ENCODE peak calls at places on chromosomes 4 and X, in five cellular contexts. L is activated T-helper 1 cell treated with Interleukin-2 at 50 U/mL for 16 hours, O is EH, S is endothelial cell, Q is Peyer's patch. F is an unnamed sample.
A peak's percentile ranks its signal among the peaks of the same experiment; 100 is the strongest.

GRCh38 chr4:138330531-138330930 is 88.4 kb upstream of the SLC7A11 start:
- DNase-seq in L (no peak), O (no peak), S (no peak), Q (no peak), F (no peak)

GRCh38 chr4:150265806-150266205 is 187.6 kb downstream of the DCLK2 start:
- DNase-seq in L (no peak), O (no peak), S (no peak), Q (no peak), F (no peak)

GRCh38 chr4:8356856-8357255 is 83.7 kb downstream of the ACOX3 start:
- DNase-seq in L (no peak), O (no peak), S (no peak), Q (peak; percentile 4), F (no peak)

GRCh38 chr4:5887361-5888221 is 5.3 kb downstream of the CRMP1 start:
- DNase-seq in L (no peak), O (no peak), S (peak; percentile 44), Q (no peak), F (no peak)

GRCh38 chrX:129318375-129318774 is 204.9 kb downstream of the SMARCA1 start:
- DNase-seq in L (no peak), O (peak; percentile 26), S (peak; percentile 4), Q (no peak), F (no peak)

GRCh38 chr4:127533028-127533700 is 99.6 kb upstream of the INTU start:
- DNase-seq in L (no peak), O (no peak), S (no peak), Q (no peak), F (no peak)

GRCh38 chr4:77938560-77938959 is 75.9 kb downstream of the MRPL1 start:
- DNase-seq in L (no peak), O (no peak), S (no peak), Q (no peak), F (no peak)

GRCh38 chr4:1043658-1044468 is 32.4 kb downstream of the FGFRL1 start:
- DNase-seq in L (no peak), O (peak; percentile 100), S (no peak), Q (peak; percentile 66), F (no peak)

GRCh38 chrX:107000013-107000515 is at the start of gene MORC4:
- DNase-seq in L (peak; percentile 40), O (peak; percentile 82), S (peak; percentile 56), Q (peak; percentile 85), F (peak; percentile 51)

GRCh38 chr4:74320559-74321118 is 12.4 kb downstream of the EPGN start:
- DNase-seq in L (no peak), O (peak; percentile 67), S (peak; percentile 12), Q (peak; percentile 59), F (no peak)

GRCh38 chr4:86532851-86533250 is 61.3 kb upstream of the PTPN13 start:
- DNase-seq in L (no peak), O (no peak), S (no peak), Q (no peak), F (no peak)

GRCh38 chrX:132092439-132093065 is 35.3 kb downstream of the FRMD7 start:
- DNase-seq in L (peak; percentile 1), O (peak; percentile 56), S (peak; percentile 54), Q (no peak), F (peak; percentile 14)

GRCh38 chr4:1337376-1337831 is 9.6 kb upstream of the UVSSA start:
- DNase-seq in L (peak; percentile 29), O (peak; percentile 53), S (no peak), Q (peak; percentile 72), F (no peak)

GRCh38 chr4:121796283-121796682 is 4.8 kb upstream of the EXOSC9 start:
- DNase-seq in L (no peak), O (peak; percentile 33), S (no peak), Q (no peak), F (no peak)

GRCh38 chrX:108299704-108300103 is 138.5 kb downstream of the COL4A6 start:
- DNase-seq in L (no peak), O (no peak), S (no peak), Q (no peak), F (no peak)

GRCh38 chr4:3442959-3443749 is 1.4 kb downstream of the HGFAC start:
- DNase-seq in L (peak; percentile 38), O (peak; percentile 48), S (peak; percentile 77), Q (peak; percentile 71), F (peak; percentile 47)

GRCh38 chrX:48475774-48476577 is at the start of gene FTSJ1:
- DNase-seq in L (peak; percentile 77), O (peak; percentile 95), S (peak; percentile 65), Q (peak; percentile 88), F (peak; percentile 85)

GRCh38 chrX:120672841-120673530 is 43.1 kb upstream of the C1GALT1C1 start:
- DNase-seq in L (no peak), O (no peak), S (no peak), Q (no peak), F (no peak)

GRCh38 chrX:69060631-69061408 is 104.4 kb downstream of the PJA1 start:
- DNase-seq in L (no peak), O (peak; percentile 23), S (peak; percentile 34), Q (no peak), F (no peak)

GRCh38 chr4:126604273-126604867 is 1028.4 kb upstream of the INTU start:
- DNase-seq in L (no peak), O (peak; percentile 48), S (peak; percentile 27), Q (no peak), F (no peak)

GRCh38 chr4:41164405-41164804 is 49.9 kb downstream of the APBB2 start:
- DNase-seq in L (no peak), O (no peak), S (no peak), Q (no peak), F (no peak)

GRCh38 chr4:105715692-105716278 is 7.2 kb downstream of the GSTCD start:
- DNase-seq in L (no peak), O (peak; percentile 45), S (no peak), Q (no peak), F (no peak)

GRCh38 chrX:130691576-130691975 is 211.4 kb downstream of the ENOX2 start:
- DNase-seq in L (no peak), O (no peak), S (no peak), Q (no peak), F (no peak)

GRCh38 chr4:180615746-180616145 is 1627.5 kb upstream of the TENM3 start:
- DNase-seq in L (no peak), O (no peak), S (no peak), Q (no peak), F (no peak)

GRCh38 chr4:180449395-180449956 is 1793.7 kb upstream of the TENM3 start:
- DNase-seq in L (no peak), O (no peak), S (peak; percentile 49), Q (no peak), F (no peak)

GRCh38 chrX:19990519-19991349 is at the start of gene BCLAF3:
- DNase-seq in L (peak; percentile 81), O (peak; percentile 87), S (peak; percentile 89), Q (peak; percentile 92), F (peak; percentile 81)

GRCh38 chrX:133399411-133399810 is 15.9 kb downstream of the GPC4 start:
- DNase-seq in L (no peak), O (no peak), S (no peak), Q (no peak), F (no peak)

GRCh38 chrX:138859421-138859820 is 147.9 kb upstream of the FGF13 start:
- DNase-seq in L (no peak), O (no peak), S (no peak), Q (no peak), F (no peak)

GRCh38 chrX:139932077-139932900 is 564 bp downstream of the ATP11C start:
- DNase-seq in L (peak; percentile 18), O (peak; percentile 58), S (peak; percentile 49), Q (peak; percentile 72), F (peak; percentile 22)

GRCh38 chrX:133655262-133655913 is 240.1 kb upstream of the GPC4 start:
- DNase-seq in L (no peak), O (no peak), S (no peak), Q (no peak), F (no peak)

GRCh38 chr4:13733817-13734216 is 106.3 kb upstream of the BOD1L1 start:
- DNase-seq in L (no peak), O (no peak), S (no peak), Q (no peak), F (no peak)

GRCh38 chr4:70367813-70368212 is 7.3 kb downstream of the SMR3A start:
- DNase-seq in L (no peak), O (no peak), S (no peak), Q (no peak), F (no peak)

GRCh38 chr4:31442236-31442635 is 722.1 kb downstream of the PCDH7 start:
- DNase-seq in L (no peak), O (no peak), S (no peak), Q (no peak), F (no peak)

GRCh38 chr4:175790067-175790466 is 22.0 kb downstream of the GPM6A start:
- DNase-seq in L (no peak), O (no peak), S (no peak), Q (no peak), F (no peak)